ENCODE peak calls at places on chromosomes 5 and 9, in seven cellular contexts. One of them, this sample, is unnamed. For H3K4me1, the result is how much of the 10 kb centered on the place peaks cover.

GRCh38 chr5:170479484-170479883 is 24.3 kb upstream of the KCNIP1 start:
- DNase-seq in tibial nerve: no peak
- DNase-seq in pancreas: peak
- DNase-seq in colonic mucosa: no peak
- DNase-seq in H9: peak
- DNase-seq in adrenal gland: no peak
- DNase-seq in OCI-LY7: no peak
- DNase-seq in this sample: no peak

GRCh38 chr5:170632266-170632984 is 128.6 kb downstream of the KCNIP1 start:
- DNase-seq in tibial nerve: no peak
- DNase-seq in pancreas: no peak
- DNase-seq in colonic mucosa: no peak
- DNase-seq in H9: peak
- DNase-seq in adrenal gland: peak
- DNase-seq in OCI-LY7: no peak
- DNase-seq in this sample: no peak

GRCh38 chr5:10192309-10192708 is 57.4 kb downstream of the ATPSCKMT start:
- DNase-seq in tibial nerve: no peak
- DNase-seq in pancreas: no peak
- DNase-seq in colonic mucosa: no peak
- DNase-seq in H9: no peak
- DNase-seq in adrenal gland: no peak
- DNase-seq in OCI-LY7: no peak
- DNase-seq in this sample: no peak

GRCh38 chr9:114154597-114155102 is 687 bp upstream of the COL27A1 start:
- DNase-seq in tibial nerve: no peak
- DNase-seq in pancreas: no peak
- DNase-seq in colonic mucosa: no peak
- DNase-seq in H9: no peak
- DNase-seq in adrenal gland: no peak
- DNase-seq in OCI-LY7: no peak
- DNase-seq in this sample: no peak

GRCh38 chr5:30849801-30850370 is 343.6 kb upstream of the CDH6 start:
- DNase-seq in tibial nerve: no peak
- DNase-seq in pancreas: no peak
- DNase-seq in colonic mucosa: no peak
- DNase-seq in H9: no peak
- DNase-seq in adrenal gland: no peak
- DNase-seq in OCI-LY7: no peak
- DNase-seq in this sample: no peak

GRCh38 chr9:76905984-76906861 is at the start of gene PRUNE2:
- DNase-seq in tibial nerve: no peak
- DNase-seq in pancreas: peak
- DNase-seq in colonic mucosa: peak
- DNase-seq in H9: peak
- DNase-seq in adrenal gland: peak
- DNase-seq in OCI-LY7: no peak
- DNase-seq in this sample: peak

GRCh38 chr5:71938886-71939285 is 168.4 kb upstream of the MAP1B start:
- DNase-seq in tibial nerve: no peak
- DNase-seq in pancreas: peak
- DNase-seq in colonic mucosa: peak
- DNase-seq in H9: peak
- DNase-seq in adrenal gland: no peak
- DNase-seq in OCI-LY7: no peak
- DNase-seq in this sample: peak

GRCh38 chr5:79235222-79235577 is 731 bp upstream of the JMY start:
- DNase-seq in tibial nerve: no peak
- DNase-seq in pancreas: peak
- DNase-seq in colonic mucosa: no peak
- DNase-seq in H9: no peak
- DNase-seq in adrenal gland: no peak
- DNase-seq in OCI-LY7: peak
- DNase-seq in this sample: no peak

GRCh38 chr5:27821681-27822080 is 783.3 kb upstream of the CDH9 start:
- DNase-seq in tibial nerve: no peak
- DNase-seq in pancreas: no peak
- DNase-seq in colonic mucosa: no peak
- DNase-seq in H9: no peak
- DNase-seq in adrenal gland: no peak
- DNase-seq in OCI-LY7: no peak
- DNase-seq in this sample: no peak

GRCh38 chr5:139966856-139967255 is 76.2 kb downstream of the NRG2 start:
- DNase-seq in tibial nerve: no peak
- DNase-seq in pancreas: no peak
- DNase-seq in colonic mucosa: no peak
- DNase-seq in H9: no peak
- DNase-seq in adrenal gland: no peak
- DNase-seq in OCI-LY7: no peak
- DNase-seq in this sample: no peak

GRCh38 chr9:95140821-95141220 is 176.7 kb downstream of the FANCC start:
- DNase-seq in tibial nerve: no peak
- DNase-seq in pancreas: no peak
- DNase-seq in colonic mucosa: no peak
- DNase-seq in H9: no peak
- DNase-seq in adrenal gland: no peak
- DNase-seq in OCI-LY7: no peak
- DNase-seq in this sample: no peak

GRCh38 chr9:112867275-112867991 is 23.2 kb downstream of the SLC46A2 start:
- DNase-seq in tibial nerve: no peak
- DNase-seq in pancreas: no peak
- DNase-seq in colonic mucosa: peak
- DNase-seq in H9: peak
- DNase-seq in adrenal gland: no peak
- DNase-seq in OCI-LY7: no peak
- DNase-seq in this sample: no peak

GRCh38 chr9:132312873-132313272 is 41.9 kb downstream of the SETX start:
- DNase-seq in tibial nerve: no peak
- DNase-seq in pancreas: no peak
- DNase-seq in colonic mucosa: no peak
- DNase-seq in H9: no peak
- DNase-seq in adrenal gland: no peak
- DNase-seq in OCI-LY7: no peak
- DNase-seq in this sample: no peak

DNA sequence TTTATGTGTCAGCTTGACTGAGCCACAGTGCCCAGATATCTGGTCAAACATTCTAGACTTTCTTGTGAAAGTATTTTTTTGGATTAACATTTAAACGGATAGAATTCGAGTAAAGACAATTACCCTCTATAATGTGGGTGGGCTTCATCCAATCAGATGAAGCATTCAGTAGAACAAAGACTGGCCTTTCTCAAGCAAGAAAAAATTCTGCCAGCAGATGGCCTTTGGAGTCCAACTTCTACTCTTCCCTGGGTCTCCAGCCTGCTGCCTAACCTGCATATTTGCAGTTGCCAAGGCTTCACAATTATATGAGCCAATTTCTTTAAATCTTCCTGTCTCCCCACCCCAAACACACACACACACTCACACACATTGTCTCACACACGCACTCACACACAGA is 86.4 kb downstream of the MED10 start:
- DNase-seq in tibial nerve: no peak
- DNase-seq in pancreas: no peak
- DNase-seq in colonic mucosa: no peak
- DNase-seq in H9: peak
- DNase-seq in adrenal gland: no peak
- DNase-seq in OCI-LY7: peak
- DNase-seq in this sample: no peak
- TF ChIP-seq CTCF in tibial nerve: no peak
- TF ChIP-seq CTCF in pancreas: no peak
- TF ChIP-seq CTCF in colonic mucosa: no peak
- TF ChIP-seq CTCF in H9: peak
- TF ChIP-seq CTCF in adrenal gland: no peak
- TF ChIP-seq CTCF in OCI-LY7: peak
- TF ChIP-seq CTCF in this sample: no peak

DNA sequence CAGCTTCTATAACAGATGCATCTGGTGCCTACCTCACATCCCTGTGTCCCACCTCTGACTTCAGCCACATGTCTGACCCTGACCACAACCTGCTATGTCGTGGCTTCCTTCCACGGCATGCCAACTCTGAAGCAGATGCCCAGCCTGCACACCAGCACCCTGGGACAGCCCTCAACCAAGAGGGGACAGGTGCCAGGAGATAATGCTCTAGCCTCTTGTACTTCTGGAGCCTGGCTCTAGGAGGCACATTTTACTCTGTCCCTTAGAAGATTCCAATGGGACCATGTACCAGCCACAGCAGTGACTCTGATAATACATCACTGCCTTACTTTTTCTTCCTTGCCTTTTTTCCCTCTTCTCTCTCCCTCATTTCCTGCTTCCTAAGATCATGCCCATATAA is 51.4 kb downstream of the EBF1 start:
- DNase-seq in tibial nerve: no peak
- DNase-seq in pancreas: no peak
- DNase-seq in colonic mucosa: no peak
- DNase-seq in H9: no peak
- DNase-seq in adrenal gland: no peak
- DNase-seq in OCI-LY7: no peak
- DNase-seq in this sample: no peak
- H3K4me1 ChIP-seq in tibial nerve: under half
- H3K4me1 ChIP-seq in pancreas: under half
- H3K4me1 ChIP-seq in colonic mucosa: under half
- H3K4me1 ChIP-seq in H9: under half
- H3K4me1 ChIP-seq in adrenal gland: under half
- H3K4me1 ChIP-seq in OCI-LY7: half or more
- H3K4me1 ChIP-seq in this sample: under half

GRCh38 chr9:88661759-88662158 is 126.8 kb downstream of the NXNL2 start:
- DNase-seq in tibial nerve: no peak
- DNase-seq in pancreas: no peak
- DNase-seq in colonic mucosa: no peak
- DNase-seq in H9: no peak
- DNase-seq in adrenal gland: no peak
- DNase-seq in OCI-LY7: no peak
- DNase-seq in this sample: no peak
- TF ChIP-seq CTCF in tibial nerve: no peak
- TF ChIP-seq CTCF in pancreas: no peak
- TF ChIP-seq CTCF in colonic mucosa: no peak
- TF ChIP-seq CTCF in H9: no peak
- TF ChIP-seq CTCF in adrenal gland: no peak
- TF ChIP-seq CTCF in OCI-LY7: no peak
- TF ChIP-seq CTCF in this sample: no peak

GRCh38 chr5:87081511-87082372 is 185.9 kb upstream of the RASA1 start:
- DNase-seq in tibial nerve: peak
- DNase-seq in pancreas: no peak
- DNase-seq in colonic mucosa: peak
- DNase-seq in H9: no peak
- DNase-seq in adrenal gland: no peak
- DNase-seq in OCI-LY7: peak
- DNase-seq in this sample: no peak

GRCh38 chr5:87074934-87075541 is 192.6 kb upstream of the RASA1 start:
- DNase-seq in tibial nerve: no peak
- DNase-seq in pancreas: no peak
- DNase-seq in colonic mucosa: peak
- DNase-seq in H9: no peak
- DNase-seq in adrenal gland: no peak
- DNase-seq in OCI-LY7: peak
- DNase-seq in this sample: no peak

GRCh38 chr5:87076411-87076810 is 191.3 kb upstream of the RASA1 start:
- DNase-seq in tibial nerve: no peak
- DNase-seq in pancreas: no peak
- DNase-seq in colonic mucosa: no peak
- DNase-seq in H9: no peak
- DNase-seq in adrenal gland: no peak
- DNase-seq in OCI-LY7: no peak
- DNase-seq in this sample: no peak

GRCh38 chr5:87076931-87077330 is 190.8 kb upstream of the RASA1 start:
- DNase-seq in tibial nerve: no peak
- DNase-seq in pancreas: no peak
- DNase-seq in colonic mucosa: no peak
- DNase-seq in H9: no peak
- DNase-seq in adrenal gland: no peak
- DNase-seq in OCI-LY7: no peak
- DNase-seq in this sample: no peak

GRCh38 chr5:87079219-87079618 is 188.5 kb upstream of the RASA1 start:
- DNase-seq in tibial nerve: no peak
- DNase-seq in pancreas: no peak
- DNase-seq in colonic mucosa: no peak
- DNase-seq in H9: no peak
- DNase-seq in adrenal gland: no peak
- DNase-seq in OCI-LY7: peak
- DNase-seq in this sample: no peak
- H3K4me1 ChIP-seq in tibial nerve: under half
- H3K4me1 ChIP-seq in pancreas: under half
- H3K4me1 ChIP-seq in colonic mucosa: under half
- H3K4me1 ChIP-seq in H9: under half
- H3K4me1 ChIP-seq in adrenal gland: under half
- H3K4me1 ChIP-seq in OCI-LY7: half or more
- H3K4me1 ChIP-seq in this sample: under half

GRCh38 chr9:12777149-12778010 is 2.6 kb downstream of the LURAP1L start:
- DNase-seq in tibial nerve: no peak
- DNase-seq in pancreas: no peak
- DNase-seq in colonic mucosa: no peak
- DNase-seq in H9: no peak
- DNase-seq in adrenal gland: no peak
- DNase-seq in OCI-LY7: no peak
- DNase-seq in this sample: no peak

GRCh38 chr9:12774861-12775367 is at the start of gene LURAP1L:
- DNase-seq in tibial nerve: peak
- DNase-seq in pancreas: peak
- DNase-seq in colonic mucosa: peak
- DNase-seq in H9: peak
- DNase-seq in adrenal gland: peak
- DNase-seq in OCI-LY7: no peak
- DNase-seq in this sample: peak

GRCh38 chr9:12776775-12777055 is 1.9 kb downstream of the LURAP1L start:
- DNase-seq in tibial nerve: no peak
- DNase-seq in pancreas: no peak
- DNase-seq in colonic mucosa: no peak
- DNase-seq in H9: no peak
- DNase-seq in adrenal gland: no peak
- DNase-seq in OCI-LY7: no peak
- DNase-seq in this sample: no peak

GRCh38 chr9:12775373-12775962 is 648 bp downstream of the LURAP1L start:
- DNase-seq in tibial nerve: no peak
- DNase-seq in pancreas: no peak
- DNase-seq in colonic mucosa: no peak
- DNase-seq in H9: peak
- DNase-seq in adrenal gland: peak
- DNase-seq in OCI-LY7: no peak
- DNase-seq in this sample: peak

DNA sequence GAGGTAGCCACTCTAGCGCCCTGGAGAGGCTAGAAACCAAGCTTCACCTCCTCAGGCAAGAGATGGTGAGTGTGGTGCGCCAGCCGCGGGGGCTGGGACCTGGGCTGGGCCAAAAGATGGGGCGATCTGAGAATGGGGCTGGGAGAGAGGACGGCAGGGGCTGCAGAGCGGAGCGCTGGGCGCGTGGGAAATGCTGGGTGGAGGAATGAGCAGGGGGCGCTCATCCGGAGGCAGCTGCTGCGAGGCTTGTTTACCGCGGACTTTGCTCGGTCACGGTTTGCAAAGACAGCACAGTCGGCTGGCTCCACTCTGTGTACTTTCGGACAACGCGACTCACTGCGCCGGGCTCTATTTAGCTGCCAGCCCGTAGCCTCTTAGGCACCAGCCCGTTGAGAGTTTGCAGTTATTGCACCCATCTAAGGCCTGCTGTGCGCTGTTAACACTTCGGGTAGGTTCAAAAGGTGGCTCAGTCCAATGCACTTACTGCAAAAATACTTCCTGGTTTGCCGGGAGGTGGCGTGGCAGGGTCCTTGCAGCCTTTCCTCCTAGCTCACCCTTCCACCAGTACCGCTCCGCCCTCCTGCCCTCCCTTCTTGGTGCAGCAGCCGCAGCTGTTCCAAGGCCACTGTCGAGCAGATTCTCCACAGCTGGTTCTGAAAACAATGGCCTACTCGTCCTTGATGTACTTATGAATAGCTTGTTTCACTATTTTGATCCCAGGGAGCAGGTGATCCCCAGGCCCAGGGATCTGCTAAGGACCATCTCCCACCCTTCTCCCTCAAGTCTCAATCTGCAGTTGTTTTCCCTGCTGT is 1.3 kb downstream of the LURAP1L start:
- DNase-seq in tibial nerve: peak
- DNase-seq in pancreas: peak
- DNase-seq in colonic mucosa: peak
- DNase-seq in H9: peak
- DNase-seq in adrenal gland: peak
- DNase-seq in OCI-LY7: no peak
- DNase-seq in this sample: peak
- TF ChIP-seq CTCF in tibial nerve: peak
- TF ChIP-seq CTCF in pancreas: no peak
- TF ChIP-seq CTCF in colonic mucosa: no peak
- TF ChIP-seq CTCF in H9: peak
- TF ChIP-seq CTCF in adrenal gland: no peak
- TF ChIP-seq CTCF in OCI-LY7: no peak
- TF ChIP-seq CTCF in this sample: no peak